ENCODE peak calls at places on chromosomes 11 and 22, in six cellular contexts. F is body of pancreas, M is bronchial epithelial cell, J is endothelial cell, G is mucosa of descending colon, X is GM12865. L is an unnamed sample.

GRCh38 chr22:35476341-35476740 is 64.3 kb upstream of the RASD2 start:
- DNase-seq in F (no peak), M (peak; percentile 20), J (no peak), G (no peak), X (no peak), L (no peak)

GRCh38 chr11:84103096-84103495 is 816.9 kb upstream of the CCDC90B start:
- DNase-seq in F (no peak), M (no peak), J (no peak), G (no peak), X (no peak), L (peak; percentile 68)

GRCh38 chr11:88103337-88104206 is 71.7 kb downstream of the RAB38 start:
- DNase-seq in F (peak; percentile 62), M (peak; percentile 71), J (peak; percentile 67), G (peak; percentile 24), X (peak; percentile 85), L (peak; percentile 40)

GRCh38 chr11:8006349-8006977 is 19.3 kb downstream of the EIF3F start:
- DNase-seq in F (peak; percentile 74), M (peak; percentile 61), J (peak; percentile 77), G (no peak), X (peak; percentile 55), L (peak; percentile 71)

GRCh38 chr11:114738954-114739353 is 60.6 kb downstream of the NXPE2 start:
- DNase-seq in F (peak; percentile 61), M (peak; percentile 65), J (peak; percentile 37), G (peak; percentile 54), X (peak; percentile 67), L (peak; percentile 72)

GRCh38 chr11:62132188-62132587 is 8.4 kb downstream of the INCENP start:
- DNase-seq in F (no peak), M (peak; percentile 55), J (no peak), G (no peak), X (no peak), L (no peak)

GRCh38 chr11:62883677-62884076 is 3.0 kb downstream of the SLC3A2 start:
- DNase-seq in F (no peak), M (no peak), J (no peak), G (no peak), X (no peak), L (no peak)

GRCh38 chr11:45941285-45941684 is 18.8 kb downstream of the LARGE2 start:
- DNase-seq in F (no peak), M (no peak), J (no peak), G (no peak), X (no peak), L (no peak)

GRCh38 chr11:114773541-114774338 is 95.4 kb downstream of the NXPE2 start:
- DNase-seq in F (no peak), M (no peak), J (no peak), G (no peak), X (no peak), L (no peak)

GRCh38 chr11:2582958-2583604 is 116.7 kb downstream of the KCNQ1OT1 start:
- DNase-seq in F (peak; percentile 4), M (no peak), J (no peak), G (peak; percentile 18), X (no peak), L (peak; percentile 9)

GRCh38 chr11:130418756-130419155 is 9.7 kb downstream of the ADAMTS8 start:
- DNase-seq in F (no peak), M (no peak), J (no peak), G (no peak), X (no peak), L (no peak)

GRCh38 chr22:35367331-35367886 is 13.5 kb upstream of the HMOX1 start:
- DNase-seq in F (no peak), M (no peak), J (no peak), G (no peak), X (peak; percentile 66), L (no peak)

GRCh38 chr11:44507896-44508440 is 57.5 kb upstream of the CD82 start:
- DNase-seq in F (no peak), M (no peak), J (no peak), G (no peak), X (no peak), L (no peak)

GRCh38 chr11:23490557-23491235 is 630.4 kb upstream of the CCDC179 start:
- DNase-seq in F (no peak), M (no peak), J (no peak), G (no peak), X (no peak), L (no peak)

GRCh38 chr11:94169516-94169915 is 40.9 kb downstream of the PANX1 start:
- DNase-seq in F (no peak), M (no peak), J (no peak), G (no peak), X (no peak), L (no peak)

GRCh38 chr11:94168882-94169281 is 40.2 kb downstream of the PANX1 start:
- DNase-seq in F (no peak), M (no peak), J (no peak), G (no peak), X (no peak), L (no peak)

GRCh38 chr11:94170953-94171352 is 42.3 kb downstream of the PANX1 start:
- DNase-seq in F (no peak), M (no peak), J (no peak), G (no peak), X (no peak), L (no peak)

GRCh38 chr11:94169930-94170329 is 41.3 kb downstream of the PANX1 start:
- DNase-seq in F (no peak), M (no peak), J (no peak), G (no peak), X (no peak), L (no peak)

DNA sequence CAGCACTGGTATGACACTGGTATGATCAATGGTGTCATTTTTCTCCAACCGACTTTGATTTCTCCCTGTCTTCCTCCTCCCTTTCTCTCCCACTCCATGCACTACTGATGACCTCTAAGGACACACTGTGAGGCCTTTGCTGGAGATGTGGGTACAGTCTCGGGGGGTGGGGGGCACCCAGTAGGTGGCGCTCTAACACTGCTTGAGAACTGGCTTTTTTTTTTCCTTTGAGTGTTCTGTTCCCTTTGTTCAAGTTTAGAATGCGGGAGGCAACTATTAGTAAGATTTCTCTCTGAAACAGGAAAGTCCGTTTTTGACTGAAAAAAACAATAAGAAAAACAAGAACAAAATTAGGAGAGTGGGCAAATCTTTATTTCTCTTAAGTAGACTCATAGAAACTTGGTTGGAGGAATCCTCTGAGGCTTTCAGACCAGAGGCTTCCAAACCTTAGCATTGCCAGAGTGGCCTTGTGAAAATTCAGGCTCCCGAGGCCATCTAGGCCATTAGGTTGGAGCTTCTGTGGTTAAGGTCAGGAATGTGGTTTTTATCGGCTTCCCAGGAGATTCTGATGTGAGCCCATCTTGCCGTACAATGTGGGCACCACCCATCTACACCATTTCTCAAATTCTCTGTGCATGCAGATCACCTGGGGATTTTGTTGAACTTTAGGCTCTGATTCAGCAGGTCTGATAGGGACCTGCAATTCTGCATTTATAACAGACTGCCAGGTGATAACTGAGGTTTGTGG is 43.2 kb downstream of the PANX1 start:
- DNase-seq in F (peak; percentile 71), M (no peak), J (peak; percentile 68), G (peak; percentile 54), X (peak; percentile 49), L (peak; percentile 50)
- TF ChIP-seq CTCF in F (peak; percentile 38), M (peak; percentile 71), J (peak; percentile 82), G (peak; percentile 49), X (peak; percentile 75), L (peak; percentile 61)

DNA sequence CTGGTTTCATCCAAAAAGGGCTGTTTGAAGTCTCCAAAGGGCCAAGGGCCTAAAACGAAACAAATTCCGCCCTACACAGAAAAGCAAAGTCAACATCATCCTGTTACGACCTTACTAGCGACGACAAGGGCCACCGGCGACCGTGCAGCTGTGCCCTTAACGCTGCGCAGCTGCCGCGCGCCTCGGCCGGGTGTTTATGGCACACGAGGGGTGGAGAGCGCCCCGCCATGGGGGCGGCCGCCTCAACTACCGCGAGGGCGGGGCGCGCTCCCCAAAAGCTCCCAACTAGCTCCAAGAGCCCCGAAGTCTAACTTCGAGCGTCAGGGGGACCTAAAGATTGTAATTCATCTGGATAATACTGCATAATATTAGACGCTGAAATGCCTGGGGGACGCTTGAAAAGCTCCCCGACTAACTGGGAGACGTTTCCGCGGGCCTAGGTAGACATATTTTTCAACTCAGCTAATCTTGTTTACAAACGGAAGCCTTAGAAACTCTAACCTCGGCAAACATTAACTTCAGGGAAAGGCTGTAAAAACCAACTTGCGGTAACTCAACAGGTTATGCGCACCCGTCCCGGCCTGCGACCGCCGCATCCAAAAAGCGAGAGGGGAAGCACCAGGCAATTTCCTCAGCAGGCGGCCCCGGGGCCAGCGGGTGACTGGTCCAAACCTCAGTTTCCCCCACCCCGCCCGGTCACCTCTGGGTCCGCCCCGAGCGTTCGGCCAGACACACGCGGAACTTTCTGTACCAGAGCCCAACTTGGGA is 688 bp downstream of the TMEM123 start:
- DNase-seq in F (peak; percentile 75), M (peak; percentile 52), J (peak; percentile 53), G (peak; percentile 87), X (peak; percentile 91), L (peak; percentile 50)
- TF ChIP-seq CTCF in F (no peak), M (peak; percentile 29), J (no peak), G (no peak), X (peak; percentile 21), L (no peak)

DNA sequence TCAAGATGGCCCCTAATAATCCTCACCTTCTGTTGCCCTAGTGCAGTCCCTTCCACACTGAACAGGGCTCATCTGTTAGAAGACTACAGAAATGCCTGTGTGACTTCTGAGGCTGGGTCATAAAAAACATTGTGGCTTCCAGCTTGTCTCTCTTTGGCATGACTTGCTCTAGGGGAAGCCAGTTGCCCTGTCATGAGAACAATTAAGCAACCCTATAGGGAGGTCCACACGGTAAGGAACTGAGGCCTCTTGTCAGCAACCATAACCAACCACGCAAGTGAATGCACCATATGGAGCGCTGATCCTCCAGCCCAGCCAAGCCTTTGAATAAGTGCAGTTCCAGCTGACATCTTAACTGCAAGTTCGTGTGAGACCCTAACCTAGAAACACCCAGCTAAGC is 2.6 kb downstream of the LIPT2 start:
- DNase-seq in F (no peak), M (no peak), J (no peak), G (no peak), X (no peak), L (no peak)
- TF ChIP-seq CTCF in F (no peak), M (no peak), J (no peak), G (no peak), X (no peak), L (no peak)

GRCh38 chr11:33773399-33774355 is 643 bp downstream of the FBXO3 start:
- DNase-seq in F (peak; percentile 19), M (peak; percentile 27), J (no peak), G (no peak), X (peak; percentile 30), L (peak; percentile 19)
- TF ChIP-seq CTCF in F (no peak), M (no peak), J (no peak), G (no peak), X (no peak), L (no peak)

DNA sequence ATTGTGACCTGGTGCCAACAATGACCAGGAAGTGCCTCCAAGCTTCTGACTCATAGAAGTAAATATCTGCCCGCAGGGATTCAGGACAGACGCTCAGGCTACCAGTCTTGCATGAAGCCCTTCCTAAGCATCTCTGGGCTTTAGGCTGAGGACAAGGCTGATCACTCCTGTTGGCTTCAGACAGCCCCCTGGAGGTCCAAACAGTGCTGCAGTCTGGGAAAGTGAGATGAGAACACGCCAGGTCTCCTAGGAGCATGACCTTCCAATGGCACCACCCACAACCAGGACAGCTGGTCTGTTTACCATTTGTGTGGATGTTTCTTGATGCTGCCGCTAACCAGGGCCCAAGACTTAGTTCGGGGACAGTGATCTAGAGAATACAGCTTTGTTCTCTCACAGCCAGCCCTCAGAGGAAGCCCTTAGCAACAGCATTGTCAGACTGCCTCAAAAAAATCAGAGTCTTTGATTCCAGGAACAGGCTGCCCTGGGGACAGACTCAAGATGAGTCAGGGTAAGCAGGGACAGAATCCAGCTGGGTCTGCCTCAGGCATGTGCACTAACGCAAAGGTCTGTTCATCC is 111.2 kb downstream of the ZNF280B start:
- DNase-seq in F (no peak), M (peak; percentile 40), J (peak; percentile 21), G (no peak), X (no peak), L (no peak)
- TF ChIP-seq CTCF in F (no peak), M (no peak), J (no peak), G (no peak), X (no peak), L (no peak)